ENCODE peak calls at places on chromosomes 7 and 10, in ten cellular contexts. A, N, O, R, V, B, C, H, U and Q are unnamed samples.

GRCh38 chr7:158779061-158779992 is 50.0 kb downstream of the ESYT2 start:
- DNase-seq in V (no peak), R (no peak), N (no peak), B (no peak), O (peak), U (no peak), A (no peak), C (no peak), H (no peak), Q (no peak)

GRCh38 chr10:97915761-97916160 is 66.1 kb downstream of the GOLGA7B start:
- DNase-seq in A (no peak), C (no peak), U (no peak), B (peak), V (no peak), H (no peak), R (peak), N (no peak), O (no peak), Q (no peak)

GRCh38 chr7:83824214-83824613 is 175.3 kb upstream of the SEMA3E start:
- DNase-seq in C (no peak), N (no peak), R (no peak), U (no peak), B (no peak), H (no peak), V (no peak), O (no peak), A (no peak), Q (no peak)

GRCh38 chr10:3850999-3851937 is 66.3 kb upstream of the KLF6 start:
- DNase-seq in B (no peak), V (peak), R (no peak), N (no peak), C (no peak), A (peak), H (peak), U (no peak), O (no peak), Q (peak)

GRCh38 chr10:19937989-19938388 is 121.8 kb downstream of the PLXDC2 start:
- DNase-seq in H (no peak), N (no peak), C (no peak), V (no peak), O (no peak), R (no peak), U (no peak), B (no peak), A (no peak), Q (peak)

GRCh38 chr7:91098566-91098965 is 165.7 kb upstream of the FZD1 start:
- DNase-seq in H (no peak), A (no peak), B (no peak), O (no peak), U (no peak), C (no peak), N (no peak), R (no peak), V (peak), Q (no peak)

GRCh38 chr7:151085691-151086620 is at the start of gene AGAP3:
- DNase-seq in U (peak), H (peak), B (peak), N (peak), C (no peak), R (peak), O (peak), V (peak), A (peak), Q (peak)

GRCh38 chr7:4024133-4024532 is 658.0 kb upstream of the FOXK1 start:
- DNase-seq in V (no peak), A (no peak), B (no peak), R (no peak), C (no peak), U (no peak), N (no peak), H (no peak), O (no peak), Q (no peak)

GRCh38 chr7:113731571-113731970 is 187.2 kb downstream of the PPP1R3A start:
- DNase-seq in U (no peak), V (no peak), A (no peak), R (no peak), H (no peak), O (no peak), N (no peak), C (no peak), B (no peak), Q (no peak)

GRCh38 chr7:30237271-30237695 is 47.1 kb upstream of the ZNRF2 start:
- DNase-seq in U (no peak), N (peak), V (no peak), O (no peak), C (no peak), H (no peak), B (peak), R (no peak), A (no peak), Q (no peak)